ENCODE peak calls at places on chromosome 17, in six cellular contexts. E is spleen, B is body of pancreas, D is tibial nerve, J is A549, L is stomach. Y is an unnamed sample.
A peak's percentile ranks its signal among the peaks of the same experiment; 100 is the strongest.

GRCh38 chr17:31472137-31472536 is 80.7 kb downstream of the RAB11FIP4 start:
- DNase-seq in E (no peak), L (no peak), B (no peak), J (no peak), D (no peak), Y (no peak)

GRCh38 chr17:77085916-77086432 is 54.8 kb upstream of the SEC14L1 start:
- DNase-seq in B (no peak), E (no peak), D (no peak), J (no peak), L (no peak), Y (no peak)

GRCh38 chr17:72338847-72339790 is 218.3 kb downstream of the SOX9 start:
- DNase-seq in E (no peak), L (no peak), D (no peak), B (peak; percentile 61), J (peak; percentile 53), Y (no peak)

GRCh38 chr17:30476726-30477082 is 504 bp upstream of the GOSR1 start:
- DNase-seq in B (no peak), L (no peak), J (no peak), D (no peak), E (no peak), Y (no peak)

GRCh38 chr17:29383687-29384086 is 6.5 kb upstream of the TAOK1 start:
- DNase-seq in D (no peak), B (no peak), J (no peak), L (no peak), E (no peak), Y (no peak)

GRCh38 chr17:53313746-53314145 is 509.0 kb upstream of the KIF2B start:
- DNase-seq in D (no peak), E (no peak), B (no peak), J (no peak), L (no peak), Y (no peak)

GRCh38 chr17:45973099-45973838 is 25.8 kb upstream of the STH start:
- DNase-seq in D (no peak), B (peak; percentile 40), L (peak; percentile 76), J (no peak), E (peak; percentile 56), Y (no peak)

GRCh38 chr17:56064506-56064905 is 88.8 kb upstream of the ANKFN1 start:
- DNase-seq in J (no peak), L (no peak), B (no peak), D (no peak), E (no peak), Y (no peak)

DNA sequence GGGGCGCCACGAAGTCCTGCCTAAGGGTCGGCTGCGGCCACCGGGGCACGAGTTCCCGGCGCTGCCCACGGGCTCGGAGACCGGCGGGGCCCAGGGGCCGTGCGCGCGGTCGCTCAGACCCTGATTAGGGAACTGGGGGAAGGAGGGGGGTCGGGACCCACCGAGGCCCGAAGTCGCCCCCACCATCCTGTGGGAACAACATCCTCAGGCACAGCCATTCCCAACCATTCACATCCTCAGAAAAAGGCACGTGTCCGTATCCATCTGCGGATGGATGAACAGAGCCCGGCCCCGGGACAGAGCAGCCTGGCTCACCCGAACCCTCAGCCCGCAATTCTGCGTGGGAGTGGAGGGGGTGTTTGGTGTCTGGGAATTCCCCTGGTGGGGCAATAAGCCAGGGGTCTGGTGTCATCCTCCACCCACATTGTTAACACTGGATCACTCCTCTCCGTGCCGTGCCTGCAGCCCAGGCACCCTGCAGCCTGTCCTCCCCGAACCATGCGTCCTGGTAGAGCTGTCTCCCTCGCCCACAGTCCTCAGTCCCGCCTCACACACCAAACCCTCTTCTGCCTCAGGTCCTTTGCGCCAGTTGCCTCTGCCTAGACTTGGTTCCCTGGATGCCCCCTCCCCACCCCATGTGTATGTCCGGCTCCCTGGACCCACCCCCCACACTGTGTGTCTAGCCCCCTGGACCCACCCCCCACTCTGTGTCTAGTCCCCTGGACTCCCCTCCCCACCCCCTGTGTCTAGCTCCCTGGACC is 789 bp upstream of the CCDC57 start:
- DNase-seq in D (no peak), E (peak; percentile 80), B (no peak), J (peak; percentile 97), L (no peak), Y (no peak)
- TF ChIP-seq POLR2A in D (no peak), E (no peak), B (no peak), J (no peak), L (no peak), Y (no peak)

DNA sequence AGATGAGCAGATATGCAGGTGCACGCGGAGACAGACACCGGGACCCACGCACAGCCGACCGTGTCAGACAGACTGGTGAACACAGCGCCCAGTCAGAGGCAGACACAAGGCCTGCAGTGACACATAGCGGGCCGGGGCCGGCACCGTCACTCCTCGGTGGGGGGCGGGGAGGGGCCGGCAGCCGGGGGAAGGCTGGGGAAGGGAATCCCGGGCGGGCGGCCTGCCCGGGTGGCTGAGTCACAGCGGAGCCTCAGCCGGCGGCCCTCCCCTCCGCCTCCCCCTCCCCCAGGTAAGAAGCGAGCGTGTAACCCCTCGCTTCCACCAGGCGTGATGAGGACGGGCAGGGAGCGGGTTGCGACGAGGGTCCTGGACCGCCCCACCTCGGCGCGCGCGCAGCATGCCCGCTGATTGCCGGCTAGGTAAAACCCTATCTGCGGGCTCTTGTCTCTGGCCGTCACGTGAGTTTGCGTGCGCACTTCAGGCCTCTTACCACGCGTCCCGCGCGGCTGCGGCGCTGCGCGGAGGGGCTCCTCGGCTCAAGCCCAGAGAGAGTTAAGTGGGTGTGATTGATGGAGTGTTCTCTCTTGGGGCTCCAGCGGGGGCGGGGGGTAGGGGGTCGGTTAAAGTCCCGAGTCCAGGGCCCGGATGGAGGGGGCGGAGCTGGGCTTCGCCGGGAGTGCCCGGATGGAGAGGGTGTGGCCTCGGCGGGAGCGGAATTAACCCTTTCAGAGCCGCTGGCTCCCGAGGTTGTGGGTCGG is 7.8 kb downstream of the KDM6B start:
- DNase-seq in D (peak; percentile 89), J (peak; percentile 90), B (peak; percentile 93), E (peak; percentile 96), L (peak; percentile 91), Y (no peak)
- TF ChIP-seq POLR2A in D (no peak), J (peak; percentile 23), B (peak; percentile 79), E (no peak), L (no peak), Y (no peak)

GRCh38 chr17:18937981-18938691 is 13.8 kb upstream of the SLC5A10 start:
- DNase-seq in E (no peak), J (no peak), D (no peak), B (no peak), L (no peak), Y (no peak)

GRCh38 chr17:18944646-18945045 is 7.3 kb upstream of the SLC5A10 start:
- DNase-seq in D (no peak), B (no peak), L (no peak), E (no peak), J (no peak), Y (no peak)

GRCh38 chr17:18933102-18934058 is 18.6 kb upstream of the SLC5A10 start:
- DNase-seq in J (no peak), D (no peak), B (no peak), L (no peak), E (no peak), Y (no peak)

GRCh38 chr17:18938692-18939023 is 13.3 kb upstream of the SLC5A10 start:
- DNase-seq in B (no peak), D (no peak), E (no peak), J (no peak), L (no peak), Y (no peak)
- TF ChIP-seq POLR2A in B (no peak), D (no peak), E (no peak), J (no peak), L (no peak), Y (no peak)

GRCh38 chr17:17403899-17404576 is 72.8 kb upstream of the MED9 start:
- DNase-seq in J (no peak), D (no peak), E (peak; percentile 93), L (no peak), B (peak; percentile 33), Y (no peak)

GRCh38 chr17:17408236-17408794 is 68.5 kb upstream of the MED9 start:
- DNase-seq in L (no peak), D (no peak), E (no peak), B (peak; percentile 43), J (no peak), Y (no peak)

GRCh38 chr17:17402558-17402957 is 74.2 kb upstream of the MED9 start:
- DNase-seq in E (no peak), L (no peak), D (no peak), J (no peak), B (no peak), Y (no peak)

GRCh38 chr17:17401271-17401781 is 75.5 kb upstream of the MED9 start:
- DNase-seq in L (no peak), B (no peak), D (no peak), E (no peak), J (peak; percentile 31), Y (no peak)

DNA sequence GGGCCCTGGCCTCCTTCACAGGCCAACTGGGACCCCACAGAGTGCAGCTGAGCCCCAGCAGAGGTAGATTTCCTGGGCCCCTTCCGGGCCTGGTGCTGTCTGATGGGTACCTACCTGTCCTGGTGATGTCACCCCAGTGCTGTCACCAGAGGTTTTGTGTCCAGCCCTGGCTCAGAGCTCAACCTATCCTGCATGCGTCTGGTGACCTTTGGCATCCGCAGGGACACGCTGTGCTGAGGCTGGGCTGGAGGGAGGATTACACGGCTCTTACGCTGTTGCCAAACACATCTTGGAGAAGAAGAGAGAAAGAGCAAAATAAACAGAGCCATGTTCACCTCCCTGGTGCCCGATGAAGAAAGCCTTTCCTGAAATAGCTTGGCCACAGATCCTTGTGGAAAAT is 70.6 kb upstream of the MED9 start:
- DNase-seq in L (no peak), D (peak; percentile 69), J (no peak), E (no peak), B (peak; percentile 37), Y (no peak)
- TF ChIP-seq POLR2A in L (no peak), D (no peak), J (no peak), E (no peak), B (no peak), Y (no peak)

DNA sequence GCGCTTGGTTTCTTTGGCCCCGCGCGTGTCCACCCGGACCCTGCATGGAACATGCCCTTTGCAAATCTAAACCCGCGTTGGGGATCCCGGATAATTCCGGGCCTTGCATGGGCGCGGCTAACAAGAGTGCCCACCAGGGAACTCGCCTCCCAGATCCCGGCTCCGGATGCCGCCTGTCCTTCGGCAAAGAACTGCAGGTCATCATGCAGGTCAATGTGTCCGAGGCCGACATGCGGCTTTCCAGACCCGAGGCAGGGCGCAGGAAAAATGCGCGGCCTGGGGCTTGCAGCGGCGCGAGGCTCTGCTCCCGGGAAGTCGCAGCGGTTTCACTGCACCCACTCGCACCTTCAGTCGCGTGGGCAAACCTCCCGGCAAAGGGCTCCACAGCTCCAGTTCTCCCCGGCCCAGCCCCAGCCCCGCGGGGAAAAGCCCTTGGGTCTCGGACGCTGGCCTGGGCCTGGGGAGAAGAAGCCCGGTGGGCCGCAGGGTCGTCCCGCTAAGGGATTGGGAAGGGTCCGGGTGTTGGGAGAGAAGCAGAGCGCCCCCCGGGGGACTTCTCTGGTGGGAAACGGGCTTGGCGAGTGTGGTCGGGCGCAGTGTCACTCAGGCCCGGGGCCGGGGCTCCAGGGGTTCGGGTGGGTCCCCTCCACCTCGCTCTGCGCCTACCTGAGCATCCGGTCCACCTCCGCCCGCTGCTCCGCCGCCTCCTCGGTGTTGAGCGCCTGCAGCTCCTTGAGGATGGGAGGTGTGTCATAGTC is 805 bp downstream of the HNF1B start:
- DNase-seq in D (no peak), L (peak; percentile 58), E (no peak), B (peak; percentile 35), J (peak; percentile 68), Y (no peak)
- TF ChIP-seq POLR2A in D (no peak), L (no peak), E (no peak), B (no peak), J (no peak), Y (no peak)

Y was measured in vagina.